ENCODE peak calls at places on chromosomes 12 and 14, in four cellular contexts. O is cardiac muscle cell, E is EL, Q is stromal cell of bone marrow. H is an unnamed sample.

GRCh38 chr12:64666054-64666914 is 56.0 kb downstream of the RASSF3 start:
- DNase-seq in O (no peak), E (no peak), Q (no peak), H (no peak)

GRCh38 chr14:72901361-72901760 is 7.5 kb upstream of the DPF3 start:
- DNase-seq in O (no peak), E (no peak), Q (no peak), H (no peak)

GRCh38 chr12:89497005-89497404 is 27.6 kb downstream of the GALNT4 start:
- DNase-seq in O (no peak), E (no peak), Q (no peak), H (peak; percentile 84)

GRCh38 chr12:2539938-2540337 is 254.8 kb upstream of the FKBP4 start:
- DNase-seq in O (no peak), E (no peak), Q (no peak), H (no peak)

GRCh38 chr12:92942905-92943304 is 13.8 kb upstream of the EEA1 start:
- DNase-seq in O (no peak), E (peak; percentile 69), Q (peak; percentile 27), H (no peak)

GRCh38 chr12:108523365-108523764 is 8.3 kb downstream of the FICD start:
- DNase-seq in O (no peak), E (no peak), Q (no peak), H (no peak)

GRCh38 chr12:3420693-3421092 is 70.3 kb upstream of the PRMT8 start:
- DNase-seq in O (no peak), E (no peak), Q (no peak), H (no peak)

GRCh38 chr12:103301642-103302620 is 193.8 kb downstream of the C12orf42 start:
- DNase-seq in O (peak; percentile 21), E (no peak), Q (no peak), H (no peak)

GRCh38 chr12:124727922-124728321 is 135.7 kb downstream of the SCARB1 start:
- DNase-seq in O (no peak), E (no peak), Q (no peak), H (no peak)

GRCh38 chr12:49665384-49665783 is 41.8 kb downstream of the FMNL3 start:
- DNase-seq in O (no peak), E (no peak), Q (peak; percentile 29), H (no peak)

GRCh38 chr14:104563742-104564615 is 15.6 kb upstream of the C14orf180 start:
- DNase-seq in O (peak; percentile 80), E (peak; percentile 55), Q (peak; percentile 16), H (no peak)

GRCh38 chr12:6554990-6555691 is 701 bp downstream of the IFFO1 start:
- DNase-seq in O (no peak), E (peak; percentile 31), Q (no peak), H (no peak)

GRCh38 chr14:78157855-78158436 is 12.2 kb upstream of the NRXN3 start:
- DNase-seq in O (peak; percentile 85), E (peak; percentile 18), Q (peak; percentile 17), H (no peak)

GRCh38 chr14:61609143-61609851 is 86.0 kb upstream of the HIF1A start:
- DNase-seq in O (no peak), E (peak; percentile 77), Q (peak; percentile 76), H (peak; percentile 37)

GRCh38 chr14:30559638-30560071 is 697 bp downstream of the G2E3 start:
- DNase-seq in O (peak; percentile 22), E (peak; percentile 56), Q (peak; percentile 8), H (no peak)

GRCh38 chr14:23141706-23142467 is 22.8 kb upstream of the CEBPE start:
- DNase-seq in O (no peak), E (peak; percentile 74), Q (peak; percentile 53), H (peak; percentile 97)